ENCODE peak calls at places on chromosomes 12 and 14, in six cellular contexts. G, I, E, T, N and R are unnamed samples.
A peak's percentile ranks its signal among the peaks of the same experiment; 100 is the strongest.

GRCh38 chr12:30985814-30986452 is 59.4 kb downstream of the TSPAN11 start:
- DNase-seq in N (peak; percentile 78), G (no peak), T (no peak), I (no peak), E (peak; percentile 61), R (peak; percentile 40)

GRCh38 chr12:110345176-110345651 is 58.3 kb downstream of the ANAPC7 start:
- DNase-seq in N (no peak), I (no peak), E (no peak), G (no peak), T (no peak), R (no peak)

GRCh38 chr12:9404469-9405260 is 196.5 kb upstream of the PZP start:
- DNase-seq in T (peak; percentile 34), E (no peak), G (no peak), N (no peak), I (no peak), R (no peak)

GRCh38 chr12:57886590-57887363 is 40.2 kb upstream of the CTDSP2 start:
- DNase-seq in G (no peak), E (no peak), N (no peak), T (no peak), I (no peak), R (no peak)

GRCh38 chr14:98665019-98665418 is 607.0 kb downstream of the BCL11B start:
- DNase-seq in N (no peak), I (no peak), E (no peak), G (no peak), T (no peak), R (no peak)

GRCh38 chr14:74762917-74763802 is at the start of gene YLPM1:
- DNase-seq in T (peak; percentile 90), I (peak; percentile 90), E (peak; percentile 98), G (peak; percentile 92), N (peak; percentile 99), R (peak; percentile 97)

GRCh38 chr12:25935355-25936144 is 22.9 kb upstream of the RASSF8 start:
- DNase-seq in E (no peak), G (no peak), T (no peak), I (no peak), N (peak; percentile 31), R (no peak)

GRCh38 chr14:22973217-22974032 is 8.9 kb downstream of the AJUBA start:
- DNase-seq in G (no peak), N (peak; percentile 80), T (peak; percentile 57), E (peak; percentile 74), I (no peak), R (peak; percentile 58)

GRCh38 chr12:48794870-48795269 is 6.0 kb upstream of the ADCY6 start:
- DNase-seq in N (no peak), I (no peak), T (no peak), E (no peak), G (no peak), R (no peak)

GRCh38 chr12:59500335-59500734 is 95.5 kb upstream of the SLC16A7 start:
- DNase-seq in T (no peak), I (no peak), G (no peak), E (no peak), N (no peak), R (no peak)
- H3K4me3 ChIP-seq in T (no peak overlapping the region), I (no peak overlapping the region), G (no peak overlapping the region), E (no peak overlapping the region), N (no peak overlapping the region), R (no peak overlapping the region)

GRCh38 chr12:19003987-19004619 is 125.4 kb upstream of the PLEKHA5 start:
- DNase-seq in I (no peak), E (no peak), T (no peak), G (no peak), N (no peak), R (no peak)

GRCh38 chr12:19000836-19001235 is 128.7 kb upstream of the PLEKHA5 start:
- DNase-seq in I (no peak), T (no peak), E (no peak), G (no peak), N (no peak), R (no peak)

GRCh38 chr12:19005257-19005801 is 124.2 kb upstream of the PLEKHA5 start:
- DNase-seq in G (no peak), E (no peak), N (no peak), T (no peak), I (no peak), R (no peak)

GRCh38 chr12:19002192-19002591 is 127.3 kb upstream of the PLEKHA5 start:
- DNase-seq in N (peak; percentile 64), I (no peak), E (no peak), G (no peak), T (no peak), R (no peak)

DNA sequence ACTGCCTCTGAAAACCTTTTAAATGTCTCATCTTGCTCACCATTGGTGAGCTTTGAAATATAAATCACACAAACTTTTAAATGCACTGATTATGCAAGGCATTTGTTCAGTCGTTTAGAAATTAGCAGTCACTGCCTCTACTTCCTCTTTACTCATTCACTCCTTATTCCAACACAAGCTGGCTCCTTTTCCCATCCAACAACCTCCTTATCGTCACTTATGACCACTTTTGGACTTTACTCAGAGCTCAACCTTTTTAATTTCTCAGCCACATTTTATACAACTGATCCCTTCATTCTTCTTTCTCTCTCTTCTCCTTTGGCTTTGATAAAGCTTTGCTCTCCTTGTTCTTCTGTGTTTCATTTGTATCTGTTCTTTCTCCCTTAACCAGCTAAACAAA is 126.4 kb upstream of the PLEKHA5 start:
- DNase-seq in G (no peak), T (no peak), I (no peak), N (no peak), E (no peak), R (no peak)
- H3K4me3 ChIP-seq in G (no peak overlapping the region), T (no peak overlapping the region), I (no peak overlapping the region), N (no peak overlapping the region), E (no peak overlapping the region), R (no peak overlapping the region)

GRCh38 chr12:81757731-81758325 is 1.3 kb downstream of the PPFIA2 start:
- DNase-seq in E (no peak), G (no peak), N (no peak), T (no peak), I (no peak), R (no peak)
- H3K4me3 ChIP-seq in E (peak overlapping the region; percentile 62), G (peak overlapping the region; percentile 68), N (no peak overlapping the region), T (peak overlapping the region; percentile 44), I (no peak overlapping the region), R (peak overlapping the region; percentile 67)

DNA sequence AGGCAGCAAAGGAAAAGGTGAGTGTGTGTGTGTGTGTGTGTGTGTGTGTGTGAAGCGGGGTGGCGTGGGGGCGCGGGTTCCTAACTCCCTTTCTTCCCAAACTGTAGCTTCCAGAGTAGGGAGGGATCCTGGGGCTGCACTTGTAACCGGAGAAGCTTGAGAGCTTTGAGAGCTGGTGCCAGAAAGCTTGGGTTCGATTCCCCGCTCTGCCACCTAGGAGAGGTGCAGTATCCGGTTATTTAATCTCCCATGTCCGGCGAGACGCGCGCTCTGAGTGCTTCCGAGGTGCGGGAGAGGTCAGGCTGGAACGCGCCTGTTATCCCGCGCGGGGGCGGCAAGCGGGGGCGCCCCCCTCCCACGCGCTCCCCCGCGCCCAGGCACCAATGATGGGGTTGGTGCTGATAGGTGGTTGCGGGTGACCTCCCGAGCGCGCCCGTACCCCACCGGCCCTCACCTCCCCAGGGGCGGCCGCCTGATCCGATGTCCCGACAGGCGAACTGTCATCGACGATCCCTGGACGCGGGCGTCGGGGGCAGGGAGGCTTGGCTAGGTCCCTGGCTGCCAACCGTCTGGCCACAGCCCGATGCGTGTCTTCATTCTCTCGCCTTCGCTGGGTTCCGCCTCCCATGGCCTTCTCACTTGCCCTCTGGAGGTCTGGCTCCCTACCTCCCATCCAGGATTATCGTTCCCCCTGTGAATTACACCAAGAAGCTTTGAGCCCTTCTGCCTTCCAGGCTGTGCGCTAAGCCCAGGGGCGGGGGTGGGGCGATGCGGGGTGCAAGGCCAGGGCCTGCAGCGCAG is 7.4 kb upstream of the RACGAP1 start:
- DNase-seq in E (no peak), N (no peak), I (no peak), T (no peak), G (no peak), R (no peak)
- H3K4me3 ChIP-seq in E (peak overlapping the region; percentile 22), N (peak overlapping the region; percentile 49), I (no peak overlapping the region), T (no peak overlapping the region), G (peak overlapping the region; percentile 58), R (peak overlapping the region; percentile 18)

GRCh38 chr14:20628063-20628854 is 13.2 kb downstream of the OR6S1 start:
- DNase-seq in T (no peak), E (no peak), I (no peak), G (no peak), N (no peak), R (no peak)

GRCh38 chr14:20631023-20631820 is 10.3 kb downstream of the OR6S1 start:
- DNase-seq in G (no peak), I (peak; percentile 21), E (peak; percentile 58), T (peak; percentile 55), N (peak; percentile 70), R (no peak)

GRCh38 chr14:20631821-20632389 is 9.6 kb downstream of the OR6S1 start:
- DNase-seq in G (no peak), N (peak; percentile 69), I (no peak), T (peak; percentile 71), E (peak; percentile 61), R (no peak)

GRCh38 chr14:20632448-20632830 is 9.1 kb downstream of the OR6S1 start:
- DNase-seq in G (no peak), E (no peak), T (no peak), N (no peak), I (no peak), R (no peak)

GRCh38 chr14:20630340-20631022 is 11.0 kb downstream of the OR6S1 start:
- DNase-seq in N (peak; percentile 57), T (peak; percentile 23), G (no peak), E (peak; percentile 37), I (no peak), R (no peak)
- H3K4me3 ChIP-seq in N (peak overlapping the region; percentile 50), T (peak overlapping the region; percentile 16), G (peak overlapping the region; percentile 45), E (peak overlapping the region; percentile 42), I (peak overlapping the region; percentile 55), R (peak overlapping the region; percentile 40)

DNA sequence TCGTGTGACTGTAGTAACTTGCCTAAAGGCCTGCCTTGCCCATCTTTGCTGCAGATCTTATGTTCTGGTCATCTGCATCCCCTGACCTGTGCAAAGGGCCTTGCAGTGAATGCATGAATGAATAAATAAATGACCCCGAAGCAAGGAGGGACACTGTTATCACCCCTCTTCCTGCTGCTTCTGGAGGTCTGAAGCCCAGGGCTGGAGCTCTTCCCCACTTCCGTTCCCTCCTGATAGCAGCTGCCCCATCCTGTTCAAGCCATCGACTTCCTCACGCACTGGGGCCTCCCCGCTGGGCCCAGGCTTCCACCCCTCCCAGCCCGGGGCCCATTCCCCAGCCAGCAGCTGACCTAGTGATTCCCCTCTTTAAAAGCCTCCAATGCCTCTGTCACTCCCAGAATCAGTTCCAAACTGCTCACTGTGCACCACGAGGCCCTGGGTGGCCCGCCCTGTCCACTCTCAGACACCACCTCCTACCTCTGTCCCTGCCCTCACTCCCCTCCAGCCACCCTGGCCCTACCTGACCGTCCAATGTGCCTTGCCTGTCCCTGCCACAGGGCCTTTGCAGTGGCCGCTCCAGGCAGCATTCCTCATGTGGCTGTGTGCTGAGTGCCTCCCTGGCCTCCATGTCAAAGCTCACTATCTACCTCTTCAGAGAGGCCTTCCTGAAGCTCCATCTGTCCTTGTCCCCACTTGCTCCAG is 78.6 kb downstream of the SCARB1 start:
- DNase-seq in I (no peak), E (no peak), G (no peak), T (no peak), N (no peak), R (no peak)
- H3K4me3 ChIP-seq in I (no peak overlapping the region), E (no peak overlapping the region), G (no peak overlapping the region), T (no peak overlapping the region), N (no peak overlapping the region), R (no peak overlapping the region)